ENCODE peak calls at places on chromosome 18, in four cellular contexts. B is H9, E is H1, G is neuronal stem cell. C is an unnamed sample.

GRCh38 chr18:22493940-22494339 is 76.2 kb upstream of the CTAGE1 start:
- DNase-seq in E (no peak), B (no peak), G (no peak), C (no peak)

GRCh38 chr18:77062518-77063003 is 70.0 kb downstream of the MBP start:
- DNase-seq in E (no peak), B (no peak), G (no peak), C (no peak)

GRCh38 chr18:36440614-36441013 is 143.1 kb downstream of the FHOD3 start:
- DNase-seq in E (no peak), B (no peak), G (no peak), C (no peak)

GRCh38 chr18:13501896-13502295 is 224.5 kb downstream of the FAM210A start:
- DNase-seq in B (no peak), E (no peak), G (no peak), C (no peak)

GRCh38 chr18:37270046-37270665 is 295.4 kb downstream of the CELF4 start:
- DNase-seq in G (peak), E (no peak), B (no peak), C (peak)

GRCh38 chr18:73842795-73843394 is 304.7 kb downstream of the FBXO15 start:
- DNase-seq in G (peak), E (no peak), B (peak), C (peak)

GRCh38 chr18:26700201-26700600 is 151.8 kb upstream of the KCTD1 start:
- DNase-seq in G (no peak), E (no peak), B (no peak), C (no peak)

GRCh38 chr18:2508678-2509077 is 62.6 kb downstream of the METTL4 start:
- DNase-seq in E (no peak), B (no peak), G (no peak), C (no peak)

GRCh38 chr18:24995738-24996137 is 356.2 kb downstream of the ZNF521 start:
- DNase-seq in E (no peak), G (no peak), B (no peak), C (no peak)
- H2BK5ac ChIP-seq in E (no peak), G (no peak), B (no peak), C (no peak)

GRCh38 chr18:58542426-58543159 is 86.3 kb downstream of the ALPK2 start:
- DNase-seq in E (no peak), G (no peak), B (no peak), C (no peak)
- H2BK12ac ChIP-seq in E (peak), G (no peak), B (no peak), C (no peak)

GRCh38 chr18:56650944-56651770 is at the start of gene WDR7:
- DNase-seq in B (peak), E (peak), G (peak), C (peak)
- H2BK120ac ChIP-seq in B (no peak), E (peak), G (no peak), C (no peak)

GRCh38 chr18:48840491-48840877 is 110.3 kb downstream of the SMAD7 start:
- DNase-seq in E (no peak), B (no peak), G (no peak), C (no peak)
- H2BK5ac ChIP-seq in E (no peak), B (no peak), G (no peak), C (no peak)

DNA sequence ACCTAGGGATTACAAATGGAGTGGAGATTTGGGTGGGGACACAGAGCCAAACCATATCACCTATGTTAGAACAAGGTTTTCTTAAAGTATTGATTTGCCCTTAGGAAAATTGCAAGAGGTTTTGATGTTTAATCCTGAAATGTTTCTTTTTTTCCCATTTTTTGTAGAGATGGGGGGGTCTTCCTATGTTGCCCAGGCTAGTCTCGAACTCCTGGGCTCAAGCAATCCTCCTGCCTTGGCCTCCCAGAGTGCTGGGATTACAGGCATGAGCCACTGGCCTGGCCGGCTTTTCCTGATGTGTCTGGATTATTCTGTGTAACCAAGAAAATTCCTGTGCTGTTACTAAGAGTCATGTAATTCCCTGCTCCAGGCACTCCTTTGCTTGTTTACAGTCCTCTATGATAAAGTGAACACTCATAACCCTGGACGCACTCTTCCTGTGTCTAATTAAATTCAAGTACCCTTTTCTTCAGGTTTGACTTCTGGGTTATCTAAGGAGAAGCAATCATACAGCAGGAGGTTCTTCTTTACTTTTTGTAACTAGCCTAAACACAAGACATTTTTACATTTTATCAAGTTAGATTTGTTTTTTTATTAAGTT is 15.0 kb upstream of the CTDP1 start:
- DNase-seq in E (no peak), B (no peak), G (no peak), C (peak)
- H2BK12ac ChIP-seq in E (no peak), B (no peak), G (no peak), C (no peak)

GRCh38 chr18:42298744-42299685 is 344.0 kb downstream of the PIK3C3 start:
- DNase-seq in E (peak), B (peak), G (peak), C (peak)
- H2BK120ac ChIP-seq in E (no peak), B (no peak), G (no peak), C (no peak)

GRCh38 chr18:7684357-7684756 is 117.2 kb downstream of the PTPRM start:
- DNase-seq in E (no peak), G (no peak), B (no peak), C (no peak)

GRCh38 chr18:7682334-7682733 is 115.2 kb downstream of the PTPRM start:
- DNase-seq in E (no peak), G (no peak), B (no peak), C (no peak)

GRCh38 chr18:7683753-7684152 is 116.6 kb downstream of the PTPRM start:
- DNase-seq in B (peak), E (peak), G (no peak), C (no peak)

GRCh38 chr18:7688580-7688979 is 121.5 kb downstream of the PTPRM start:
- DNase-seq in G (no peak), B (no peak), E (no peak), C (no peak)

DNA sequence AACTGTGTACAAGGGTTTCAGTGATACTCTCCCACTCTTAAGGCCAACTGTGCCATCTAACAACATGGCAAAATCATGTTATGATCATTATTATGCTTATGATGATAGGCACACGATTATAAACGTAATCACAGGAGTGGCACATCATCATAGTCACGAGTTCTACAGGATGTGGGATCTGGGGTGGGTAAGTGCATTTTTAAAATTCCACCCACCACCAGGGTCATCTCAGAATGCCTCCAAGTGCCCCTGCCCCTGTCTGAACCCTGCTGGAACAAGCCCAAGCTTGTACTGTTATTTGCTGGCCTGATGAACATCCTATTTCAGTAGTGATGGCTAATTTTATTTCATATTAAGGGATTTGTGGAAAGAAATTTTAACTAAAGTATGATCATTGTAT is 117.8 kb downstream of the PTPRM start:
- DNase-seq in E (no peak), G (no peak), B (no peak), C (no peak)
- H2BK5ac ChIP-seq in E (no peak), G (no peak), B (no peak), C (no peak)

C was measured in mesenchymal stem cell.